ENCODE peak calls at places on chromosomes 1 and 21, in four cellular contexts. G is IMR-90, D is K562, M is keratinocyte. Q is an unnamed sample.

GRCh38 chr1:59514061-59514909 is 217.4 kb downstream of the FGGY start:
- DNase-seq in M (no peak), D (no peak), G (no peak), Q (no peak)

GRCh38 chr1:212712451-212713303 is 13.0 kb upstream of the BATF3 start:
- DNase-seq in M (no peak), G (peak; percentile 90), D (no peak), Q (peak; percentile 51)

GRCh38 chr1:25906644-25907300 is 553 bp upstream of the STMN1 start:
- DNase-seq in M (no peak), G (no peak), D (peak; percentile 73), Q (no peak)

GRCh38 chr1:167197692-167198091 is 23.0 kb upstream of the POU2F1 start:
- DNase-seq in G (no peak), M (no peak), D (no peak), Q (no peak)

GRCh38 chr21:24729568-24729967 is 877.7 kb downstream of the MRPL39 start:
- DNase-seq in G (peak; percentile 69), D (no peak), M (no peak), Q (no peak)

GRCh38 chr1:108708726-108709660 is 3.7 kb upstream of the FNDC7 start:
- DNase-seq in M (no peak), G (no peak), D (peak; percentile 29), Q (no peak)

GRCh38 chr1:177857285-177857684 is 112.6 kb downstream of the SEC16B start:
- DNase-seq in G (no peak), D (no peak), M (no peak), Q (no peak)

GRCh38 chr1:222938986-222939385 is 124.1 kb downstream of the DISP1 start:
- DNase-seq in G (no peak), M (no peak), D (no peak), Q (no peak)

GRCh38 chr1:247338723-247339270 is 7.1 kb upstream of the ZNF496 start:
- DNase-seq in G (peak; percentile 35), M (no peak), D (no peak), Q (no peak)

GRCh38 chr1:28680141-28680540 is 11.6 kb downstream of the GMEB1 start:
- DNase-seq in D (no peak), M (no peak), G (peak; percentile 37), Q (no peak)

GRCh38 chr1:180178511-180179161 is 24.0 kb downstream of the QSOX1 start:
- DNase-seq in D (peak; percentile 78), M (no peak), G (peak; percentile 43), Q (peak; percentile 64)

DNA sequence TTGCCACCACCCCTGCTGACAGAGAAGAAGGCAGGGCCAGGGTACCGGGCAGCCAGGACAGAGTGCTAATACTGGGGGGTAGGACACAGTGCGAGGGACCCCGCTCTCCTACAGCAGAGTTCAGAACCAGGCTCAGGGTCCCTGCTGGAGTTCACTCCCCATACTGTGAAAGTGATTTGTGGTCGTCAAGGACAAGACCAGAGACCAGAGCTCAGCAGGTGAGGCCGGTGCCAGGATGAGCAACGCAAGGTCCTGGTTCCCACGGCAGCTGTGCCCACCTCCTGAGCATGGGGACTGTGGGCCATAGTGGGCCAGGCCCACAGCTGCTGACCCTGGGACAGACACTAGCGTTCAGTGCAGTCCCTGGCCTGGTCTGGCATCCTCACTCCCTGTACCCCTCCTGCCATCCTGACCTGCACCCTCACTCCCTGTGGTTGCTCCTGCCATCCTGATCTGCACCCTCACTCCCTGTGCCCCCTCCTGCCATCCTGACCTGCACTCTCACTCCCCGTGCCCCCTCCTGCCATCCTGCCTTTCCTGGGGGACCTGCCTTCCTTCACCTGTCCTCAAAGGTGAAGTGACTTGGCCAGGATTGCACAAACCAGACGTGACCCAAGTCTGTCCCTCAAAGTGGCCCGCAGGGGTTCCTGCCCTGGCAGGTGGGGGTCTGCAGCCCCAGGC is 13.8 kb upstream of the PTTG1IP start:
- DNase-seq in M (no peak), D (no peak), G (no peak), Q (no peak)
- H3K9me1 ChIP-seq in M (no peaks in the 10 kb centered on the region), D (peaks cover 3% of the 10 kb centered on the region), G (peaks cover under 1% of the 10 kb centered on the region), Q (no peaks in the 10 kb centered on the region)

GRCh38 chr1:233065655-233066054 is 115.2 kb downstream of the NTPCR start:
- DNase-seq in G (no peak), D (no peak), M (no peak), Q (no peak)

GRCh38 chr1:233061265-233061664 is 110.9 kb downstream of the NTPCR start:
- DNase-seq in M (no peak), G (no peak), D (no peak), Q (no peak)

GRCh38 chr1:233064988-233065387 is 114.6 kb downstream of the NTPCR start:
- DNase-seq in M (no peak), G (peak; percentile 84), D (no peak), Q (no peak)

GRCh38 chr1:233066087-233066486 is 115.7 kb downstream of the NTPCR start:
- DNase-seq in D (no peak), M (no peak), G (no peak), Q (no peak)

DNA sequence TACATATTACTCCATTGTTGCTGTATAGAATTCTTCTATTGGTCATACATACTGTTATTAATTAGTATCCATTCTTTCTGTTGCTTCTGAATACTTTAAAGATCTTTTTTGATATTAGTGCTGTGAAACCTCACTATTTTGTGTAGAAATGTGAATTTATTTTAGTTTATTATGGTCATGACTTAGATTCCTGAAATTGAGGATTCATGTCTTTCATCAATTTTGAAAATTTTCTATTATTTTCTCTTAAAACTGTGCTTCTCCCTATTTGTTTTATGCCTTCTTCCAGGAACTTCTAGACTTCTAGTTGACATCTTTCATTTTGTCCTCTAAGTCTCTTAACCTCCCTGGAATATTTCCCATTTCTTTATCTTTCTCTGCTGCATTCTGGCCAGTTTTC is 113.1 kb downstream of the NTPCR start:
- DNase-seq in G (no peak), D (no peak), M (no peak), Q (no peak)
- H3K9me1 ChIP-seq in G (peaks cover 5% of the 10 kb centered on the region), D (no peaks in the 10 kb centered on the region), M (no peaks in the 10 kb centered on the region), Q (no peaks in the 10 kb centered on the region)

GRCh38 chr1:208967334-208967733 is 616.2 kb upstream of the CAMK1G start:
- DNase-seq in D (no peak), M (no peak), G (no peak), Q (no peak)
- H3K9me1 ChIP-seq in D (no peaks in the 10 kb centered on the region), M (no peaks in the 10 kb centered on the region), G (no peaks in the 10 kb centered on the region), Q (no peaks in the 10 kb centered on the region)

DNA sequence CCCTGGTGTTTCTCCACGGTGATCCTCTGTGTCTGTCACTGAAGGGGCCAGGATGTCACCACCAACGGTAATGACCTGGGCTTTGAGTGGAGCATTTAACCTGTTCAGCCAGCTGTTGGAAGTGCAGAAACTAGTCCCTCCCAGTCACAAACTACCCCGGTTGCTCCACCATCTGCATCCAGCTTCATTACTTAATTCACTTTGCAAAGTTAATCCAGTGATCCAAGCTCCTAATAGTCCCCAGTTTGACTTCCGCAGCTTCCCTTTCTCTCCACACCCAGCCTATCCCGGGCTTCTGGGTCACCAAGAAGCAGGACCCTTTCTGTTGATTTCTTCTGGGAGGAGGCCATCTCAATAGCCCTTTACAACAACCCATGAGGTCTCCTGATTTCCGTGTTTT is 63.5 kb downstream of the MDM4 start:
- DNase-seq in D (no peak), G (no peak), M (no peak), Q (no peak)
- H3K9me1 ChIP-seq in D (no peaks in the 10 kb centered on the region), G (no peaks in the 10 kb centered on the region), M (no peaks in the 10 kb centered on the region), Q (no peaks in the 10 kb centered on the region)

DNA sequence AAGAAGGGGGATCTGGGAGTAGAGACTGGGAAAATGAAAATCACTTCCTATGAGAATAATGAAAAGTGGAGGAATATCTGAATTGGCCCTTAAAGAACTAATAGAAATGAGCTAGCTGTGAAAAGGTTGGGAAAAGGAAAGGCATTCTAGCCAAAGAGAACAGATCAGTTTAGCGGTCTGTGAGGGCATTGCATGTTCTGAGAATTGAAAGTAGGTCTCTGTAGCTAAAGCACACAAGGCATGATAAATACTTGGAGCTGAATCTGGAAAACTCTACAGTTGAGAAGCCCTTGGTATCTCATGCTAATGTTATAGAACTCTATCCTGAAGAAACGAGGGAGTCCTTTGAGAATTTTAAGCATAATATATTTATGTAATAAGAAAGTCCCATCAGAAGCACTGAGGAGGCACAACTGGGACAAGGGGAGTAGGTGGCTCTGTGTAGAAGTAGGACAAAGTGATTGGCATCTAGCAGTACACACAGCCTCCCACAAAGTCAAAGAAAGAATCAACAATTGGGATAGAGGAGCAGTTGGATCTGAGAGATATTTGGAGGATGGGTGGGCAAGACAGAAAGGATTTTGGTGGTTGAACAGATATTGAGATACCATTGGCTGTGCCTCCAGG is 78.7 kb downstream of the GREM2 start:
- DNase-seq in D (no peak), M (no peak), G (no peak), Q (no peak)
- H3K9me1 ChIP-seq in D (no peaks in the 10 kb centered on the region), M (no peaks in the 10 kb centered on the region), G (no peaks in the 10 kb centered on the region), Q (no peaks in the 10 kb centered on the region)

GRCh38 chr1:43315481-43315880 is 14.7 kb downstream of the TIE1 start:
- DNase-seq in D (no peak), G (no peak), M (no peak), Q (no peak)
- H3K9me1 ChIP-seq in D (no peaks in the 10 kb centered on the region), G (peaks cover 3% of the 10 kb centered on the region), M (no peaks in the 10 kb centered on the region), Q (no peaks in the 10 kb centered on the region)

DNA sequence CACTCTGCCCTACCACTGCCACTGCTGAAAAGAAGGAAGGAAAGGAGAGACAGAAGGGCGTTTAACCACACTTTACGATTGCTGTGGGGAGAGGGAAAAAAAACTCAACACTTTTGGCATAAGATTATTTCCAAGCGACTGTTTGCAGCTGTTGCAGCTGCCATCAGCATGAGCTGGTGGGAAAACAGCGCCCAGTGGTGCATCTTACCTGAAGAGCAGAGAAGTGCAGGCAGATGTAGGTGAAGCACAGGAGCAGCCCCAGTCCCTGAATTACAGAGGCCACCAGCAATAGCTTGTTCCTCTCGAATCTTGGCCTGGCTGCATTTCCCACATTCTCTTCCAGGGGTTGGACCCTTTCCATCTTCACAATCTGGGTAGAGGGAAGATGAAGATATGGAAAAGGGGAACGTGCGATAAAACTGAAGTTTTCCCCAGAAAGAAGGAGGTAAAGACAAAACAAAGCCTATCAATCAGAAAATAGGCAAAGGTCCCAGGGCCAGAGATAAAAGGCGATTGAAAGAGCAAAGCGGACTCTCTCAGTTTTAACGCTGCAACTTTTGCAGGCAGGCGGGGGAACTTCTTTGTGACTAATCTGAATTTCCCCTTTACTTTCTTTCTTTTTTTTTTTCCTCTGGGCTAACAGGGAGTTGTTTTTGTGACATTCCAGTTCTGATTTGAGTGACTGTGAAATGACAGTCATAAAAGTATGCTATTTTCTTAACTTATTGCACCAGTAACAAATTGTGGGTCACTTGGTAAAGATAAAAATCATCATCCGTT is at the start of gene TNFSF4:
- DNase-seq in D (no peak), G (peak; percentile 43), M (no peak), Q (peak; percentile 70)
- H3K9me1 ChIP-seq in D (no peaks in the 10 kb centered on the region), G (no peaks in the 10 kb centered on the region), M (no peaks in the 10 kb centered on the region), Q (no peaks in the 10 kb centered on the region)

GRCh38 chr21:26461500-26461899 is 111.6 kb downstream of the CYYR1 start:
- DNase-seq in G (no peak), M (peak; percentile 58), D (no peak), Q (no peak)
- H3K9me1 ChIP-seq in G (no peaks in the 10 kb centered on the region), M (no peaks in the 10 kb centered on the region), D (no peaks in the 10 kb centered on the region), Q (no peaks in the 10 kb centered on the region)